ENCODE peak calls at places on chromosomes 5 and 9, in five cellular contexts. Y, H, G, N and D are unnamed samples.
A peak's percentile ranks its signal among the peaks of the same experiment; 100 is the strongest.

GRCh38 chr5:162573758-162574157 is 506.2 kb downstream of the GABRG2 start:
- DNase-seq in G (no peak), H (no peak), N (no peak), Y (no peak), D (no peak)

GRCh38 chr5:12934722-12935121 is 1009.8 kb downstream of the DNAH5 start:
- DNase-seq in H (no peak), G (no peak), Y (no peak), N (no peak), D (no peak)

GRCh38 chr5:74919487-74919886 is 53.3 kb upstream of the FAM169A start:
- DNase-seq in G (no peak), Y (no peak), N (no peak), H (no peak), D (no peak)

GRCh38 chr5:78508231-78508765 is 140.3 kb downstream of the LHFPL2 start:
- DNase-seq in H (no peak), G (no peak), Y (no peak), N (no peak), D (no peak)

GRCh38 chr9:2017459-2018161 is 2.5 kb downstream of the SMARCA2 start:
- DNase-seq in H (peak; percentile 85), G (peak; percentile 85), Y (peak; percentile 80), N (peak; percentile 91), D (peak; percentile 95)

GRCh38 chr5:43581398-43581797 is 21.6 kb upstream of the NNT start:
- DNase-seq in N (no peak), G (no peak), H (no peak), Y (no peak), D (no peak)

GRCh38 chr9:86354882-86355399 is 731 bp upstream of the TUT7 start:
- DNase-seq in H (no peak), Y (no peak), G (no peak), N (no peak), D (no peak)

GRCh38 chr9:98514841-98515240 is 193.9 kb downstream of the GABBR2 start:
- DNase-seq in N (no peak), Y (no peak), H (no peak), G (no peak), D (no peak)

GRCh38 chr9:130444565-130445221 is at the start of gene ASS1:
- DNase-seq in G (peak; percentile 91), Y (peak; percentile 90), H (peak; percentile 97), N (no peak), D (peak; percentile 20)

GRCh38 chr5:136174021-136174659 is 18.8 kb downstream of the SMIM32 start:
- DNase-seq in Y (no peak), N (no peak), H (no peak), G (no peak), D (no peak)

GRCh38 chr9:130204981-130205380 is 32.8 kb downstream of the NCS1 start:
- DNase-seq in N (no peak), G (no peak), Y (no peak), H (no peak), D (no peak)

GRCh38 chr5:61678966-61679365 is 346.9 kb downstream of the ZSWIM6 start:
- DNase-seq in N (no peak), G (no peak), H (no peak), Y (no peak), D (no peak)

GRCh38 chr5:95853490-95853889 is 31.0 kb upstream of the GLRX start:
- DNase-seq in Y (no peak), G (no peak), N (no peak), H (no peak), D (no peak)

GRCh38 chr5:73338201-73339126 is 110.1 kb downstream of the FOXD1 start:
- DNase-seq in G (no peak), N (no peak), H (no peak), Y (no peak), D (no peak)

GRCh38 chr9:89491688-89492087 is 6.2 kb downstream of the SEMA4D start:
- DNase-seq in N (no peak), G (no peak), H (no peak), Y (peak; percentile 22), D (peak; percentile 27)

GRCh38 chr5:116529615-116530014 is 45.0 kb downstream of the SEMA6A start:
- DNase-seq in N (no peak), G (no peak), H (no peak), Y (no peak), D (peak; percentile 49)

GRCh38 chr9:16133556-16134227 is 580.8 kb downstream of the CCDC171 start:
- DNase-seq in G (no peak), N (no peak), Y (no peak), H (peak; percentile 59), D (peak; percentile 51)

GRCh38 chr5:157558089-157558595 is 17.4 kb downstream of the ADAM19 start:
- DNase-seq in H (no peak), G (no peak), Y (no peak), N (no peak), D (no peak)

GRCh38 chr5:124949862-124950261 is 203.4 kb upstream of the ZNF608 start:
- DNase-seq in N (no peak), Y (no peak), G (peak; percentile 36), H (no peak), D (no peak)

GRCh38 chr9:85743290-85744128 is 1.8 kb upstream of the AGTPBP1 start:
- DNase-seq in Y (peak; percentile 34), N (peak; percentile 60), H (no peak), G (peak; percentile 39), D (no peak)

GRCh38 chr9:88873635-88874034 is 117.6 kb upstream of the S1PR3 start:
- DNase-seq in H (no peak), G (no peak), N (no peak), Y (no peak), D (no peak)

GRCh38 chr5:132224721-132225120 is 2.9 kb downstream of the P4HA2 start:
- DNase-seq in Y (no peak), G (no peak), H (peak; percentile 8), N (no peak), D (no peak)

GRCh38 chr5:58860680-58861079 is 277.8 kb downstream of the RAB3C start:
- DNase-seq in Y (no peak), H (no peak), G (no peak), N (no peak), D (no peak)

GRCh38 chr5:64767959-64768357 is 533 bp downstream of the SREK1IP1 start:
- DNase-seq in Y (no peak), G (no peak), H (peak; percentile 45), N (no peak), D (peak; percentile 18)

GRCh38 chr5:161047024-161047423 is 195.0 kb upstream of the ATP10B start:
- DNase-seq in Y (no peak), H (no peak), G (no peak), N (no peak), D (no peak)

GRCh38 chr5:169296456-169297220 is 4.3 kb downstream of the SLIT3 start:
- DNase-seq in Y (no peak), H (no peak), G (no peak), N (no peak), D (no peak)

GRCh38 chr5:32280656-32281081 is 32.1 kb downstream of the MTMR12 start:
- DNase-seq in Y (no peak), N (no peak), G (no peak), H (no peak), D (no peak)

GRCh38 chr5:140035881-140036280 is 7.2 kb downstream of the NRG2 start:
- DNase-seq in Y (no peak), H (no peak), G (no peak), N (no peak), D (no peak)

GRCh38 chr9:134557331-134557730 is 84.3 kb upstream of the COL5A1 start:
- DNase-seq in Y (no peak), G (peak; percentile 20), H (peak; percentile 23), N (peak; percentile 36), D (peak; percentile 20)

GRCh38 chr5:149731617-149732400 is 1.7 kb downstream of the PPARGC1B start:
- DNase-seq in Y (peak; percentile 85), G (peak; percentile 91), H (peak; percentile 95), N (peak; percentile 92), D (peak; percentile 86)
- TF ChIP-seq POLR2A in Y (no peak), G (peak; percentile 23), H (peak; percentile 48), N (peak; percentile 41), D (peak; percentile 52)

DNA sequence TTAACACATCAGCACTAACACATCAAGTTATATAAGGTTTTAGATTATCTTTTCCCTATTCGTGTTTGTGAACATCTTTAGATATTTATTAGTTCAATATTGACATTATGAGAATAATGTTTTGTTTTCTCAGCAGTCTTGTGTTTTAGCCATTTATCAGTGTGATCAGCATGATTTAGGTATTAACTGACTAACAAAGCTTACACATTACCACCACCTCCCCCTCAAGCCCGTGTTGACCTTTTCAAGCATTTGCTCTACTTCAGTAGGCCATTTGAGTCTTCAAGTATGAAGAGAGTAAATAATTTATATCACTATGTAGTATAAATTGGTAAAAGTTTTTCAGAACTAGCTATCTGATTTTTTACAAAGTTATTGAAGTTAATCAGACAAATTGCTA is 6.9 kb downstream of the PBX3 start:
- DNase-seq in G (no peak), Y (no peak), H (no peak), N (no peak), D (no peak)
- H3K4me1 ChIP-seq in G (peaks cover 74% of the 10 kb centered on the region), Y (peaks cover 10% of the 10 kb centered on the region), H (peaks cover 34% of the 10 kb centered on the region), N (peaks cover 33% of the 10 kb centered on the region), D (no peaks in the 10 kb centered on the region)

GRCh38 chr5:3282841-3283240 is 312.8 kb upstream of the IRX1 start:
- DNase-seq in Y (no peak), H (no peak), N (no peak), G (no peak), D (no peak)

GRCh38 chr5:3281346-3281745 is 314.3 kb upstream of the IRX1 start:
- DNase-seq in H (no peak), G (no peak), Y (no peak), N (no peak), D (no peak)

GRCh38 chr5:3276891-3277290 is 318.7 kb upstream of the IRX1 start:
- DNase-seq in Y (no peak), N (no peak), H (no peak), G (no peak), D (no peak)

GRCh38 chr5:3278643-3279042 is 317.0 kb upstream of the IRX1 start:
- DNase-seq in N (no peak), Y (no peak), G (no peak), H (no peak), D (no peak)

GRCh38 chr5:3277590-3278196 is 317.9 kb upstream of the IRX1 start:
- DNase-seq in G (no peak), N (no peak), Y (no peak), H (no peak), D (no peak)
- H3K4me3 ChIP-seq in G (no peak overlapping the region), N (no peak overlapping the region), Y (no peak overlapping the region), H (no peak overlapping the region), D (no peak overlapping the region)

GRCh38 chr5:178248750-178249149 is 16.1 kb upstream of the PHYKPL start:
- DNase-seq in G (no peak), N (no peak), Y (no peak), H (no peak), D (no peak)

GRCh38 chr5:178247481-178248456 is 15.2 kb upstream of the PHYKPL start:
- DNase-seq in G (no peak), H (no peak), N (no peak), Y (no peak), D (no peak)

GRCh38 chr5:178245389-178245788 is 12.8 kb upstream of the PHYKPL start:
- DNase-seq in N (no peak), G (no peak), Y (no peak), H (no peak), D (no peak)

GRCh38 chr5:178244566-178244965 is 12.0 kb upstream of the PHYKPL start:
- DNase-seq in H (no peak), N (no peak), G (no peak), Y (no peak), D (no peak)

GRCh38 chr5:178246736-178247135 is 14.1 kb upstream of the PHYKPL start:
- DNase-seq in H (no peak), Y (no peak), G (no peak), N (no peak), D (no peak)
- TF ChIP-seq POLR2A in H (no peak), Y (no peak), G (no peak), N (no peak), D (no peak)